ENCODE peak calls at places on chromosome 20, in eight cellular contexts. K is AG04450; C is left ventricle myocardium inferior; Z is A673; V is H1; M is cardiac muscle cell; J is CD8-positive, alpha-beta memory T cell; T is ascending aorta. L is an unnamed sample.

GRCh38 chr20:58921564-58921963 is 59.5 kb upstream of the NELFCD start:
- DNase-seq in K (no peak), C (no peak), Z (no peak), V (no peak), M (no peak), J (no peak), T (no peak), L (no peak)

GRCh38 chr20:63322923-63323253 is 29.9 kb downstream of the COL20A1 start:
- DNase-seq in K (no peak), C (no peak), Z (no peak), V (no peak), M (no peak), J (no peak), T (no peak), L (no peak)

GRCh38 chr20:43752561-43753301 is 25.9 kb upstream of the GTSF1L start:
- DNase-seq in K (no peak), C (no peak), Z (no peak), V (no peak), M (no peak), J (no peak), T (no peak), L (no peak)

GRCh38 chr20:63288581-63289251 is 4.3 kb upstream of the COL20A1 start:
- DNase-seq in K (no peak), C (no peak), Z (no peak), V (no peak), M (no peak), J (no peak), T (no peak), L (no peak)

GRCh38 chr20:46945465-46945864 is 50.8 kb downstream of the EYA2 start:
- DNase-seq in K (no peak), C (no peak), Z (no peak), V (no peak), M (peak; percentile 1), J (no peak), T (no peak), L (no peak)

GRCh38 chr20:39641423-39641822 is 679.3 kb downstream of the DHX35 start:
- DNase-seq in K (no peak), C (no peak), Z (no peak), V (no peak), M (no peak), J (no peak), T (no peak), L (no peak)

GRCh38 chr20:10359621-10360040 is 74.4 kb downstream of the MKKS start:
- DNase-seq in K (no peak), C (no peak), Z (no peak), V (no peak), M (no peak), J (no peak), T (no peak), L (no peak)

GRCh38 chr20:52071136-52071535 is 120.4 kb downstream of the ZFP64 start:
- DNase-seq in K (no peak), C (no peak), Z (no peak), V (no peak), M (no peak), J (no peak), T (no peak), L (no peak)

GRCh38 chr20:39395478-39396291 is 433.5 kb downstream of the DHX35 start:
- DNase-seq in K (no peak), C (no peak), Z (no peak), V (no peak), M (no peak), J (no peak), T (no peak), L (no peak)

GRCh38 chr20:50442526-50442925 is 67.7 kb upstream of the PTPN1 start:
- DNase-seq in K (no peak), C (no peak), Z (no peak), V (no peak), M (no peak), J (no peak), T (no peak), L (no peak)

GRCh38 chr20:50438986-50439407 is 71.2 kb upstream of the PTPN1 start:
- DNase-seq in K (no peak), C (no peak), Z (no peak), V (no peak), M (no peak), J (no peak), T (no peak), L (no peak)

GRCh38 chr20:50436696-50437095 is 73.5 kb upstream of the PTPN1 start:
- DNase-seq in K (no peak), C (no peak), Z (no peak), V (no peak), M (no peak), J (no peak), T (no peak), L (no peak)

GRCh38 chr20:50436052-50436656 is 74.0 kb upstream of the PTPN1 start:
- DNase-seq in K (no peak), C (no peak), Z (no peak), V (no peak), M (no peak), J (no peak), T (no peak), L (no peak)

DNA sequence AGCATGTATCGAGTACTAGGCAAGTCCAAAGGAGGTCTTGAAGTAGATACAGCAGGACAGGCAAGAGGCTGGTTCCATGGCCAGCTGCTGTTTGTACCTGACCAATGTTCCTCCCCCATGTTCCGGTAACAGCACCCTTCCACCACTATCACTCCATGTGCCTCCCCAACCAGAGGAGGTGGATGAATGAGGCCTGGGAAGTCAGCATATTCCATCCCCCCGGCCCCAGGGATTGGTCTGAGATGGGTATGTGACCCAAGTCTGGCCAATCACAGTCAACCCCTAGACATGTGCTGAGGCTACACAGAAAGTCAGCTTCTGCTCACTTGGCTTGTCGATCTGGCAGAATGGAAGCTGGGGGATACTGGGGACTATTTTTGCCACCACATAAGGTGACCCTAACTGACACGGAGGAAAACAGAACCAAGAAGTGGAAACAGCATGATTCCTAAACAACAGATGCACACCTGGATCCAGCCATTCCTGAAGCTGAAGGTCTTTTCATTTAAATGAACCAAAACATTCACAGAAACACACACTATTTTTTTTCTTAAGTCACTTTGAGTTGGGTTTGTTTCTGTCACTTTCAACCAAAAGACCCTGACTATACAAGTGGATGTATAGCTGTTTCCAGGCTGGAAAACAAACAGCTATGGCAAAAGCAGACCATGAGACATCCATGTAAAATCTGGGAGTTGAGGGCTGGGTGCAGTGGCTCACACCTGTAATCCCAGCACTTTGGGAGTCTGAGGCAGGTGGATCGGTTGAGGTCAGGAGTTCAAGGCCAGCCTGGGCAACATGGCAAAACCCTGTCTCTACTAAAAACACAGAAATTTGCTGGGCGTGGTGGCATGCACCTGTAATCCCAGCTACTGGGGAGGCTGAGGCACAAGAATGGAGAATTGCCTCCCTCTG is 70.4 kb upstream of the PTPN1 start:
- DNase-seq in K (no peak), C (no peak), Z (no peak), V (no peak), M (no peak), J (no peak), T (no peak), L (no peak)
- H3K27ac ChIP-seq in K (peak overlapping the region; percentile 91), C (peak overlapping the region; percentile 12), Z (no peak overlapping the region), V (no peak overlapping the region), M (no peak overlapping the region), J (no peak overlapping the region), T (peak overlapping the region; percentile 18), L (no peak overlapping the region)

GRCh38 chr20:33731693-33732165 is at the start of gene ZNF341:
- DNase-seq in K (peak; percentile 37), C (peak; percentile 90), Z (peak; percentile 94), V (no peak), M (peak; percentile 96), J (peak; percentile 88), T (peak; percentile 92), L (peak; percentile 56)

GRCh38 chr20:33732166-33732970 is 572 bp downstream of the ZNF341 start:
- DNase-seq in K (no peak), C (peak; percentile 89), Z (peak; percentile 41), V (no peak), M (no peak), J (peak; percentile 85), T (peak; percentile 91), L (no peak)

GRCh38 chr20:33736962-33737361 is 5.2 kb downstream of the ZNF341 start:
- DNase-seq in K (no peak), C (no peak), Z (no peak), V (no peak), M (no peak), J (no peak), T (no peak), L (no peak)

GRCh38 chr20:33730946-33731692 is 677 bp upstream of the ZNF341 start:
- DNase-seq in K (no peak), C (no peak), Z (no peak), V (no peak), M (no peak), J (no peak), T (no peak), L (no peak)

DNA sequence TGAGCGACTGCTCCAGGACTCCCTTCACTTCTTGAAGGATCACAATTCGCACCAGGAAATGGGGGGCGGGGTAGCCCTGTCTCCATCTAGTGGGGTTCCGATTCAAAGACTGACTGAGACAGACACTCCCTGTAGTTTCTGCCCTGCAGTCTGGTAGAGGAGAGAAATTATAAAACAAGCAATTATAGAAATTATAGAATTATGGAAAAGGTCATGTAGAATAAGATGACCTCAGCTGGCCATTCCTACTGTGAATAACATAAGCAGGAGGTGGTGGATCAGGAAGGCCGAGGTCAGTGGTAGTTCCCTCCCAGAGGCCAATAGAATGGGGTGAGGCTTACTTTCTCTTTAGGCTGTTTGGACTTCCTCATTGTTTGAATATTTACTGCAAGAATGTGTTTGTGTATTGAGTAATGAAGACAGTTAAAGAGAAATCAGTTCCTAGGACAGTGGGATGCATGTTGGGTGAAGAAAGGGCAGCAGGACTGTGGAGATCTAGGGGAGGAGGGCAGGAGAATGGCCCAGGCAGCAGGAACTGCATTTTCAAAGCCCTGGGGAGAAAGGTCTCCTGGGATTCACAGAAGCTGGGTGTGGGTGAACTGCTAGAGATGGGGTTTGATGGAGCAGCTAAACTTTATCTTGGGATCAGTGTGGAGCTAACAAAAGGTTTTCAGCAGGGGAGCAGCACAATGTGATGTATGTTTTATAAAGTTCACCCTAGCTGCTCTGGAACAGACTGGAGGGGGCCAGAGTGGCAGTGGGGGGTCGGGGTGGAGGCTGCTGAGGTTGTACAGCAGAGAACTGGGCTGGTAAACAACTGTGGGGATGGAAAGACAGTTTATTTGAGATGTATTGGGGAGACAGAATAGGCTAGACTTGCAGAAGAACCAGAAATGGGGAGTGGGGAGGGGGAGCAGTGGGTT is 2.1 kb downstream of the ZNF341 start:
- DNase-seq in K (no peak), C (peak; percentile 29), Z (peak; percentile 37), V (no peak), M (no peak), J (no peak), T (no peak), L (no peak)
- H3K4me3 ChIP-seq in K (peak overlapping the region; percentile 15), C (peak overlapping the region; percentile 68), Z (no peak overlapping the region), V (no peak overlapping the region), M (no peak overlapping the region), J (no peak overlapping the region), T (no peak overlapping the region), L (no peak overlapping the region)

GRCh38 chr20:54351371-54352136 is 123.8 kb upstream of the DOK5 start:
- DNase-seq in K (no peak), C (no peak), Z (peak; percentile 71), V (no peak), M (no peak), J (no peak), T (no peak), L (no peak)
- H3K27me3 ChIP-seq in K (no peaks in the 10 kb centered on the region), C (no peaks in the 10 kb centered on the region), Z (no peaks in the 10 kb centered on the region), V (no peaks in the 10 kb centered on the region), M (no peaks in the 10 kb centered on the region), J (no peaks in the 10 kb centered on the region), T (no peaks in the 10 kb centered on the region), L (no peaks in the 10 kb centered on the region)

DNA sequence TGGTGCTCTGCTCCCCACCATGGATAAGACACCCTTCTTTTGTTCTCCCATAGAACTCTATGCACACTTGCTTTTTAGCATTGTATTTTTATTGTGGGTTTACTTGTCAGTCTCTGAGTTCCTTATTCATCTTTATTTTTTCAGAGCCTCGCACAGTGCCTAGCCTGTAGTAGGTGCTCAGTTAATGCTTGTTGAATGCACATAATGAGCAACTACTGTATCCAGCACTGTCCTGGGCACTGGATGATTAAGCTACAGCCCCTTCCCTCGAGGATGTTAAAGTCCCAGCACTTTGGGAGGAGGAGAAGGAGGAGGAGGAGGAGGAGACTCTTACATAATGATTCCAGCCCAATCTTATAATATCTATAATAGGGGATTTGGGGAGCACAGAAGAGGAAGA is 16.8 kb downstream of the MMP24 start:
- DNase-seq in K (no peak), C (no peak), Z (no peak), V (no peak), M (no peak), J (no peak), T (no peak), L (no peak)
- H3K27ac ChIP-seq in K (no peak overlapping the region), C (no peak overlapping the region), Z (no peak overlapping the region), V (no peak overlapping the region), M (no peak overlapping the region), J (no peak overlapping the region), T (no peak overlapping the region), L (no peak overlapping the region)